ENCODE peak calls at places on chromosomes 5 and 9, in eight cellular contexts. V is LoVo; T is nephron progenitor cell; I is effector memory CD8-positive, alpha-beta T cell; H is testis; S is A549; F is HS-5; W is dorsolateral prefrontal cortex. N is an unnamed sample.

GRCh38 chr9:75903785-75904360 is 13.4 kb downstream of the PCSK5 start:
- DNase-seq in F (peak; percentile 54), H (no peak), W (no peak), T (no peak), S (peak; percentile 62), I (no peak), V (peak; percentile 34), N (peak; percentile 58)

GRCh38 chr9:14992516-14992915 is 82.3 kb upstream of the FREM1 start:
- DNase-seq in F (no peak), W (no peak), H (no peak), I (no peak), S (no peak), T (no peak), V (no peak), N (no peak)

GRCh38 chr5:159951387-159951786 is 35.1 kb downstream of the ADRA1B start:
- DNase-seq in W (no peak), H (no peak), S (no peak), T (peak; percentile 31), F (no peak), I (no peak), V (no peak), N (no peak)

GRCh38 chr5:73495772-73496346 is 2.4 kb upstream of the BTF3 start:
- DNase-seq in I (no peak), V (peak; percentile 61), W (no peak), H (no peak), S (no peak), F (no peak), T (no peak), N (no peak)

GRCh38 chr5:60339691-60340191 is 360.2 kb downstream of the DEPDC1B start:
- DNase-seq in T (no peak), S (no peak), H (no peak), V (no peak), F (no peak), I (no peak), W (peak; percentile 78), N (no peak)

GRCh38 chr9:129803679-129804065 is 688 bp downstream of the TOR1B start:
- DNase-seq in W (no peak), T (no peak), F (no peak), V (peak; percentile 31), I (no peak), S (no peak), H (no peak), N (no peak)

GRCh38 chr9:5466776-5467175 is 16.4 kb downstream of the CD274 start:
- DNase-seq in H (no peak), F (no peak), W (no peak), S (no peak), T (no peak), I (no peak), V (no peak), N (no peak)

GRCh38 chr5:115170128-115170923 is 618 bp upstream of the TRIM36 start:
- DNase-seq in W (no peak), T (peak; percentile 67), F (no peak), H (peak; percentile 17), V (no peak), S (peak; percentile 28), I (no peak), N (no peak)

GRCh38 chr9:130010151-130010988 is 32.6 kb downstream of the FNBP1 start:
- DNase-seq in I (peak; percentile 48), V (no peak), T (no peak), W (no peak), F (no peak), S (no peak), H (no peak), N (no peak)

GRCh38 chr9:36306481-36307306 is 48.4 kb upstream of the GNE start:
- DNase-seq in I (no peak), V (peak; percentile 48), F (no peak), W (no peak), H (no peak), T (no peak), S (peak; percentile 55), N (no peak)

GRCh38 chr9:8486095-8486494 is 686.5 kb upstream of the DMAC1 start:
- DNase-seq in V (no peak), W (no peak), H (peak; percentile 81), S (no peak), F (peak; percentile 0), I (no peak), T (peak; percentile 21), N (peak; percentile 1)

GRCh38 chr5:160685695-160686094 is 166.3 kb downstream of the ATP10B start:
- DNase-seq in F (no peak), V (peak; percentile 37), W (no peak), I (no peak), T (no peak), H (no peak), S (peak; percentile 4), N (peak; percentile 61)

GRCh38 chr9:74942801-74943200 is 9.9 kb downstream of the C9orf40 start:
- DNase-seq in I (peak; percentile 8), H (no peak), F (no peak), T (no peak), W (no peak), S (no peak), V (no peak), N (no peak)

GRCh38 chr5:76801159-76801802 is 17.5 kb upstream of the F2RL1 start:
- DNase-seq in V (no peak), S (no peak), T (no peak), I (no peak), W (no peak), F (no peak), H (no peak), N (no peak)

GRCh38 chr5:179758905-179759304 is 26.3 kb downstream of the MAML1 start:
- DNase-seq in V (no peak), F (no peak), I (no peak), T (no peak), S (no peak), W (no peak), H (no peak), N (no peak)

GRCh38 chr9:94847486-94847885 is 121.0 kb downstream of the AOPEP start:
- DNase-seq in T (no peak), F (no peak), H (no peak), S (no peak), I (no peak), V (no peak), W (no peak), N (no peak)

GRCh38 chr9:116504081-116504480 is 183.0 kb upstream of the TRIM32 start:
- DNase-seq in F (no peak), H (no peak), V (no peak), W (no peak), I (no peak), S (no peak), T (no peak), N (no peak)

GRCh38 chr5:7714119-7714518 is 136.8 kb downstream of the CFAP90 start:
- DNase-seq in V (peak; percentile 18), T (no peak), F (no peak), I (no peak), W (no peak), H (no peak), S (no peak), N (no peak)

GRCh38 chr9:91515074-91515687 is 91.5 kb upstream of the NFIL3 start:
- DNase-seq in V (no peak), H (peak; percentile 87), W (peak; percentile 62), S (no peak), I (no peak), T (no peak), F (peak; percentile 85), N (peak; percentile 19)

GRCh38 chr9:97176206-97176605 is 131.3 kb upstream of the CCDC180 start:
- DNase-seq in I (no peak), T (no peak), W (no peak), V (no peak), S (no peak), H (peak; percentile 81), F (no peak), N (no peak)

GRCh38 chr5:161233553-161233952 is 313.0 kb downstream of the GABRB2 start:
- DNase-seq in W (no peak), I (no peak), T (no peak), F (no peak), V (no peak), S (no peak), H (no peak), N (no peak)

GRCh38 chr5:3511774-3512173 is 83.9 kb upstream of the IRX1 start:
- DNase-seq in W (no peak), I (no peak), F (no peak), V (no peak), S (no peak), T (no peak), H (no peak), N (no peak)

GRCh38 chr9:32487981-32488380 is 38.0 kb downstream of the RIGI start:
- DNase-seq in S (no peak), W (no peak), H (no peak), F (peak; percentile 20), T (no peak), V (no peak), I (no peak), N (no peak)

GRCh38 chr5:121762416-121762815 is 89.3 kb upstream of the FTMT start:
- DNase-seq in I (no peak), W (no peak), F (no peak), H (no peak), T (peak; percentile 3), S (no peak), V (no peak), N (no peak)

N was measured in Calu3.